ENCODE peak calls at places on chromosome 21, in seven cellular contexts. B is HCT116, N is H1, P is SK-N-SH, Z is K562, L is HepG2, A is GM12878. K is an unnamed sample.

GRCh38 chr21:34936299-34936698 is 112.8 kb downstream of the RUNX1 start:
- DNase-seq in A (no peak), L (no peak), B (no peak), N (no peak), Z (no peak), P (no peak), K (no peak)

GRCh38 chr21:31804008-31804394 is 68.8 kb upstream of the HUNK start:
- DNase-seq in Z (no peak), P (no peak), B (no peak), L (no peak), A (no peak), N (no peak), K (no peak)

GRCh38 chr21:31518580-31518979 is 140.9 kb upstream of the SOD1 start:
- DNase-seq in P (no peak), A (no peak), Z (no peak), L (no peak), N (no peak), B (no peak), K (no peak)

GRCh38 chr21:41622831-41623548 is 115.0 kb upstream of the TMPRSS2 start:
- DNase-seq in P (no peak), A (no peak), L (no peak), B (no peak), N (no peak), Z (no peak), K (no peak)

GRCh38 chr21:18138507-18138906 is 106.1 kb upstream of the CHODL start:
- DNase-seq in B (no peak), L (no peak), N (no peak), P (no peak), A (no peak), Z (no peak), K (no peak)

GRCh38 chr21:37974081-37974480 is 57.8 kb upstream of the KCNJ6 start:
- DNase-seq in Z (no peak), B (no peak), L (no peak), N (no peak), A (no peak), P (no peak), K (no peak)

GRCh38 chr21:46172863-46173528 is 11.3 kb downstream of the SPATC1L start:
- DNase-seq in B (no peak), N (no peak), Z (no peak), L (no peak), P (no peak), A (no peak), K (no peak)

GRCh38 chr21:34365794-34366193 is 2.0 kb downstream of the KCNE2 start:
- DNase-seq in N (peak), L (peak), B (no peak), Z (no peak), P (no peak), A (no peak), K (no peak)

GRCh38 chr21:46633561-46633960 is 1.9 kb upstream of the PRMT2 start:
- DNase-seq in P (no peak), N (no peak), L (no peak), B (no peak), Z (no peak), A (no peak), K (no peak)

GRCh38 chr21:33976082-33976979 is 60.7 kb upstream of the ATP5PO start:
- DNase-seq in N (peak), L (peak), B (no peak), Z (peak), P (no peak), A (peak), K (no peak)

GRCh38 chr21:17370750-17371325 is 142.0 kb upstream of the CXADR start:
- DNase-seq in N (no peak), B (no peak), Z (no peak), P (no peak), L (no peak), A (no peak), K (no peak)

GRCh38 chr21:41640756-41641509 is 125.9 kb downstream of the RIPK4 start:
- DNase-seq in N (no peak), P (no peak), L (no peak), Z (no peak), B (no peak), A (no peak), K (no peak)

GRCh38 chr21:42650441-42651421 is 2.7 kb upstream of the PDE9A start:
- DNase-seq in P (no peak), B (no peak), L (no peak), A (no peak), N (no peak), Z (no peak), K (no peak)

GRCh38 chr21:43306911-43307676 is 119.8 kb downstream of the SIK1 start:
- DNase-seq in A (peak), P (peak), N (no peak), B (no peak), Z (peak), L (peak), K (no peak)

GRCh38 chr21:31862078-31862477 is 10.7 kb upstream of the HUNK start:
- DNase-seq in P (no peak), Z (no peak), A (no peak), N (no peak), B (no peak), L (no peak), K (no peak)

GRCh38 chr21:38938343-38938742 is 132.6 kb downstream of the ETS2 start:
- DNase-seq in A (no peak), N (no peak), L (no peak), P (peak), Z (no peak), B (no peak), K (no peak)

GRCh38 chr21:26070822-26071425 is 99.6 kb downstream of the APP start:
- DNase-seq in L (no peak), B (no peak), Z (no peak), A (no peak), N (no peak), P (peak), K (no peak)

GRCh38 chr21:45990049-45990711 is 8.6 kb downstream of the COL6A1 start:
- DNase-seq in A (no peak), B (no peak), Z (no peak), P (no peak), L (no peak), N (no peak), K (no peak)

GRCh38 chr21:29382029-29382654 is 83.4 kb downstream of the BACH1 start:
- DNase-seq in A (no peak), L (peak), Z (no peak), P (no peak), N (no peak), B (no peak), K (peak)

GRCh38 chr21:14587266-14587665 is 41.2 kb upstream of the SAMSN1 start:
- DNase-seq in B (no peak), P (no peak), N (no peak), Z (no peak), L (no peak), A (no peak), K (no peak)

GRCh38 chr21:20570824-20571232 is 427.4 kb upstream of the NCAM2 start:
- DNase-seq in A (no peak), B (no peak), N (peak), Z (peak), L (no peak), P (no peak), K (no peak)

GRCh38 chr21:41112740-41113692 is 54.9 kb upstream of the BACE2 start:
- DNase-seq in B (no peak), Z (no peak), N (no peak), P (peak), A (no peak), L (no peak), K (no peak)

GRCh38 chr21:46021978-46022544 is 40.5 kb downstream of the COL6A1 start:
- DNase-seq in A (no peak), L (no peak), N (no peak), Z (no peak), B (no peak), P (no peak), K (no peak)

GRCh38 chr21:34298797-34299539 is 64.8 kb upstream of the KCNE2 start:
- DNase-seq in A (no peak), Z (no peak), B (no peak), L (peak), P (no peak), N (no peak), K (no peak)

GRCh38 chr21:33944185-33944763 is 28.7 kb upstream of the ATP5PO start:
- DNase-seq in Z (no peak), L (no peak), N (no peak), B (no peak), P (no peak), A (no peak), K (no peak)

GRCh38 chr21:39094087-39094785 is 89.0 kb downstream of the PSMG1 start:
- DNase-seq in P (no peak), Z (no peak), A (no peak), B (no peak), L (no peak), N (no peak), K (no peak)

GRCh38 chr21:31493350-31493880 is 149.4 kb upstream of the TIAM1 start:
- DNase-seq in P (no peak), N (no peak), A (no peak), L (no peak), B (no peak), Z (no peak), K (no peak)

GRCh38 chr21:32412998-32413504 is 545 bp downstream of the EVA1C start:
- DNase-seq in Z (no peak), N (no peak), B (no peak), P (no peak), A (no peak), L (no peak), K (no peak)

GRCh38 chr21:23016617-23017016 is 2018.4 kb downstream of the NCAM2 start:
- DNase-seq in B (no peak), N (no peak), Z (no peak), A (no peak), P (peak), L (no peak), K (peak)
- TF ChIP-seq JUND in B (no peak), N (no peak), Z (no peak), A (no peak), P (no peak), L (no peak), K (no peak)

GRCh38 chr21:44896561-44897286 is 23.2 kb upstream of the PTTG1IP start:
- DNase-seq in Z (peak), B (no peak), L (no peak), P (no peak), A (no peak), N (no peak), K (no peak)

GRCh38 chr21:44898851-44899767 is 21.6 kb downstream of the ITGB2 start:
- DNase-seq in L (no peak), P (no peak), N (no peak), B (no peak), A (no peak), Z (no peak), K (no peak)

GRCh38 chr21:44897326-44898010 is 23.2 kb downstream of the ITGB2 start:
- DNase-seq in B (no peak), L (no peak), A (no peak), P (no peak), N (no peak), Z (peak), K (peak)

GRCh38 chr21:44899768-44900558 is 20.7 kb downstream of the ITGB2 start:
- DNase-seq in A (no peak), B (no peak), P (no peak), Z (no peak), L (no peak), N (no peak), K (no peak)

GRCh38 chr21:44898011-44898493 is 22.6 kb downstream of the ITGB2 start:
- DNase-seq in L (no peak), A (no peak), B (no peak), P (no peak), Z (no peak), N (no peak), K (no peak)
- TF ChIP-seq JUND in L (no peak), A (no peak), B (no peak), P (no peak), Z (no peak), N (no peak), K (no peak)

GRCh38 chr21:27363719-27364479 is 397.0 kb upstream of the ADAMTS5 start:
- DNase-seq in A (no peak), Z (no peak), N (no peak), L (no peak), P (no peak), B (no peak), K (no peak)
- TF ChIP-seq JUND in A (no peak), Z (no peak), N (no peak), L (no peak), P (peak), B (no peak), K (no peak)

GRCh38 chr21:36893581-36893980 is 72.9 kb downstream of the HLCS start:
- DNase-seq in B (no peak), Z (no peak), A (no peak), L (no peak), N (no peak), P (no peak), K (no peak)

GRCh38 chr21:36890086-36890485 is 76.4 kb downstream of the HLCS start:
- DNase-seq in A (no peak), P (no peak), Z (no peak), B (no peak), N (no peak), L (no peak), K (no peak)

GRCh38 chr21:36891123-36891522 is 75.3 kb downstream of the HLCS start:
- DNase-seq in B (no peak), N (no peak), Z (no peak), P (no peak), L (no peak), A (no peak), K (no peak)

GRCh38 chr21:36892201-36892600 is 74.3 kb downstream of the HLCS start:
- DNase-seq in B (no peak), A (no peak), N (no peak), Z (no peak), L (no peak), P (no peak), K (no peak)

DNA sequence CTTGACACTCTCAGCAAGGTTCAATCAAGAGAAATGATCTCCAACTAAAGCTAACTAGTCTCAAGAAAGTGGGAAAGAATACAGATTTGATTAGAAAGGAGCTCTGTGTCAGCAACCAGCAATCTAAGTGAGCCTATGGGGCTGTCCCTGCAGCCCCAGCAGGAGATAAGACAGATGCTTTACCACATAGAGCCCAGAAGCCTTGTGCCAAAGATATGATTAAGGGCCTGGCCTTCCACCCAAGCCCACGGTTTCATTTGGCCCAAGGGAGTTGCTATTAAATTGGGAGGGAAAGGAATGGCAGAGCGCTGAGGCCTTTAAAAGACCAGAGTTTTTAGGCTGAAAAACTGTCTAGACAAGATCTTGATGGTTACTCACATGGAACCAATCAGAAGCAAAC is 74.8 kb downstream of the HLCS start:
- DNase-seq in A (no peak), L (no peak), P (no peak), N (no peak), B (no peak), Z (no peak), K (no peak)
- TF ChIP-seq JUND in A (no peak), L (no peak), P (no peak), N (no peak), B (no peak), Z (no peak), K (no peak)

GRCh38 chr21:21673959-21674358 is 675.8 kb downstream of the NCAM2 start:
- DNase-seq in B (no peak), A (no peak), N (no peak), Z (no peak), L (no peak), P (no peak), K (no peak)

GRCh38 chr21:21675601-21676000 is 677.4 kb downstream of the NCAM2 start:
- DNase-seq in B (no peak), N (no peak), L (no peak), Z (no peak), P (no peak), A (no peak), K (no peak)
- TF ChIP-seq JUND in B (no peak), N (no peak), L (no peak), Z (no peak), P (no peak), A (no peak), K (no peak)

GRCh38 chr21:44727757-44728156 is 16.4 kb upstream of the TSPEAR start:
- DNase-seq in Z (no peak), N (no peak), L (no peak), A (no peak), B (no peak), P (no peak), K (no peak)

GRCh38 chr21:44729336-44730027 is 18.1 kb upstream of the TSPEAR start:
- DNase-seq in N (no peak), P (no peak), A (no peak), B (no peak), L (no peak), Z (no peak), K (no peak)

GRCh38 chr21:44726803-44727202 is 15.4 kb upstream of the TSPEAR start:
- DNase-seq in Z (no peak), B (no peak), N (no peak), A (no peak), L (no peak), P (no peak), K (no peak)

GRCh38 chr21:44728716-44729115 is 17.3 kb upstream of the TSPEAR start:
- DNase-seq in Z (no peak), P (no peak), A (no peak), B (no peak), N (no peak), L (no peak), K (no peak)

GRCh38 chr21:44727321-44727720 is 15.9 kb upstream of the TSPEAR start:
- DNase-seq in N (no peak), A (no peak), Z (no peak), B (no peak), P (no peak), L (no peak), K (no peak)
- TF ChIP-seq JUND in N (no peak), A (no peak), Z (no peak), B (no peak), P (no peak), L (no peak), K (no peak)